ENCODE peak calls at places on chromosomes 2 and 18, in six cellular contexts. One of them, this sample, is unnamed.
A peak's percentile ranks its signal among the peaks of the same experiment; 100 is the strongest.

GRCh38 chr2:205776139-205776538 is 93.8 kb downstream of the NRP2 start:
- DNase-seq in CD8-positive, alpha-beta memory T cell: no peak
- DNase-seq in left ventricle myocardium inferior: peak; percentile 44
- DNase-seq in right cardiac atrium: peak; percentile 79
- DNase-seq in upper lobe of right lung: peak; percentile 67
- DNase-seq in body of pancreas: peak; percentile 82
- DNase-seq in this sample: no peak

GRCh38 chr2:70399046-70399445 is 97.2 kb upstream of the FAM136A start:
- DNase-seq in upper lobe of right lung: no peak
- DNase-seq in body of pancreas: no peak
- DNase-seq in right cardiac atrium: no peak
- DNase-seq in left ventricle myocardium inferior: no peak
- DNase-seq in CD8-positive, alpha-beta memory T cell: no peak
- DNase-seq in this sample: no peak

GRCh38 chr2:98518106-98518505 is 73.4 kb downstream of the INPP4A start:
- DNase-seq in left ventricle myocardium inferior: no peak
- DNase-seq in right cardiac atrium: no peak
- DNase-seq in CD8-positive, alpha-beta memory T cell: peak; percentile 29
- DNase-seq in body of pancreas: peak; percentile 35
- DNase-seq in upper lobe of right lung: no peak
- DNase-seq in this sample: peak; percentile 81

GRCh38 chr18:56445422-56445821 is 193.0 kb downstream of the TXNL1 start:
- DNase-seq in upper lobe of right lung: no peak
- DNase-seq in left ventricle myocardium inferior: no peak
- DNase-seq in body of pancreas: no peak
- DNase-seq in right cardiac atrium: no peak
- DNase-seq in CD8-positive, alpha-beta memory T cell: no peak
- DNase-seq in this sample: no peak

GRCh38 chr2:8251291-8251690 is 430.6 kb upstream of the ID2 start:
- DNase-seq in left ventricle myocardium inferior: no peak
- DNase-seq in upper lobe of right lung: no peak
- DNase-seq in CD8-positive, alpha-beta memory T cell: no peak
- DNase-seq in body of pancreas: no peak
- DNase-seq in right cardiac atrium: no peak
- DNase-seq in this sample: no peak

GRCh38 chr18:55997156-55997561 is 409.2 kb upstream of the TCF4 start:
- DNase-seq in right cardiac atrium: no peak
- DNase-seq in upper lobe of right lung: no peak
- DNase-seq in CD8-positive, alpha-beta memory T cell: no peak
- DNase-seq in body of pancreas: no peak
- DNase-seq in left ventricle myocardium inferior: no peak
- DNase-seq in this sample: no peak

GRCh38 chr18:499351-500229 is 911 bp downstream of the COLEC12 start:
- DNase-seq in left ventricle myocardium inferior: no peak
- DNase-seq in right cardiac atrium: no peak
- DNase-seq in upper lobe of right lung: peak; percentile 73
- DNase-seq in CD8-positive, alpha-beta memory T cell: no peak
- DNase-seq in body of pancreas: no peak
- DNase-seq in this sample: no peak

GRCh38 chr2:46490521-46491141 is 11.3 kb downstream of the TMEM247 start:
- DNase-seq in upper lobe of right lung: peak; percentile 63
- DNase-seq in body of pancreas: peak; percentile 56
- DNase-seq in CD8-positive, alpha-beta memory T cell: no peak
- DNase-seq in left ventricle myocardium inferior: peak; percentile 76
- DNase-seq in right cardiac atrium: peak; percentile 88
- DNase-seq in this sample: peak; percentile 86

GRCh38 chr2:85655961-85656403 is 12.0 kb downstream of the SFTPB start:
- DNase-seq in CD8-positive, alpha-beta memory T cell: no peak
- DNase-seq in upper lobe of right lung: peak; percentile 73
- DNase-seq in left ventricle myocardium inferior: no peak
- DNase-seq in body of pancreas: no peak
- DNase-seq in right cardiac atrium: no peak
- DNase-seq in this sample: no peak

GRCh38 chr18:72674710-72675109 is 130.6 kb upstream of the CBLN2 start:
- DNase-seq in upper lobe of right lung: no peak
- DNase-seq in body of pancreas: no peak
- DNase-seq in CD8-positive, alpha-beta memory T cell: no peak
- DNase-seq in left ventricle myocardium inferior: no peak
- DNase-seq in right cardiac atrium: no peak
- DNase-seq in this sample: no peak

GRCh38 chr18:61833387-61833786 is 59.4 kb downstream of the RNF152 start:
- DNase-seq in right cardiac atrium: no peak
- DNase-seq in left ventricle myocardium inferior: no peak
- DNase-seq in CD8-positive, alpha-beta memory T cell: no peak
- DNase-seq in body of pancreas: no peak
- DNase-seq in upper lobe of right lung: no peak
- DNase-seq in this sample: no peak

GRCh38 chr2:8225257-8225656 is 456.6 kb upstream of the ID2 start:
- DNase-seq in upper lobe of right lung: no peak
- DNase-seq in right cardiac atrium: peak; percentile 57
- DNase-seq in left ventricle myocardium inferior: peak; percentile 56
- DNase-seq in body of pancreas: no peak
- DNase-seq in CD8-positive, alpha-beta memory T cell: no peak
- DNase-seq in this sample: no peak

GRCh38 chr2:75702593-75702992 is 8.1 kb downstream of the GCFC2 start:
- DNase-seq in right cardiac atrium: no peak
- DNase-seq in body of pancreas: no peak
- DNase-seq in CD8-positive, alpha-beta memory T cell: no peak
- DNase-seq in upper lobe of right lung: no peak
- DNase-seq in left ventricle myocardium inferior: no peak
- DNase-seq in this sample: no peak

GRCh38 chr2:25018681-25019080 is 23.2 kb upstream of the EFR3B start:
- DNase-seq in body of pancreas: no peak
- DNase-seq in left ventricle myocardium inferior: no peak
- DNase-seq in upper lobe of right lung: no peak
- DNase-seq in CD8-positive, alpha-beta memory T cell: no peak
- DNase-seq in right cardiac atrium: no peak
- DNase-seq in this sample: no peak

GRCh38 chr2:197261808-197262226 is 48.8 kb downstream of the ANKRD44 start:
- DNase-seq in left ventricle myocardium inferior: no peak
- DNase-seq in upper lobe of right lung: no peak
- DNase-seq in CD8-positive, alpha-beta memory T cell: no peak
- DNase-seq in body of pancreas: no peak
- DNase-seq in right cardiac atrium: no peak
- DNase-seq in this sample: no peak

GRCh38 chr2:3483227-3483985 is 35.9 kb downstream of the ADI1 start:
- DNase-seq in CD8-positive, alpha-beta memory T cell: no peak
- DNase-seq in upper lobe of right lung: peak; percentile 90
- DNase-seq in left ventricle myocardium inferior: peak; percentile 83
- DNase-seq in body of pancreas: peak; percentile 54
- DNase-seq in right cardiac atrium: peak; percentile 97
- DNase-seq in this sample: peak; percentile 72

GRCh38 chr18:34222396-34223163 is 2.1 kb downstream of the NOL4 start:
- DNase-seq in left ventricle myocardium inferior: peak; percentile 16
- DNase-seq in body of pancreas: no peak
- DNase-seq in CD8-positive, alpha-beta memory T cell: no peak
- DNase-seq in right cardiac atrium: peak; percentile 52
- DNase-seq in upper lobe of right lung: peak; percentile 64
- DNase-seq in this sample: peak; percentile 70

GRCh38 chr2:102540882-102541281 is 67.9 kb downstream of the SLC9A4 start:
- DNase-seq in right cardiac atrium: no peak
- DNase-seq in left ventricle myocardium inferior: no peak
- DNase-seq in body of pancreas: no peak
- DNase-seq in CD8-positive, alpha-beta memory T cell: no peak
- DNase-seq in upper lobe of right lung: no peak
- DNase-seq in this sample: no peak

GRCh38 chr2:239966029-239966847 is 58.9 kb downstream of the NDUFA10 start:
- DNase-seq in right cardiac atrium: peak; percentile 84
- DNase-seq in upper lobe of right lung: peak; percentile 48
- DNase-seq in left ventricle myocardium inferior: peak; percentile 59
- DNase-seq in body of pancreas: no peak
- DNase-seq in CD8-positive, alpha-beta memory T cell: no peak
- DNase-seq in this sample: peak; percentile 65

GRCh38 chr2:68714866-68715265 is 19.7 kb upstream of the ARHGAP25 start:
- DNase-seq in left ventricle myocardium inferior: peak; percentile 51
- DNase-seq in CD8-positive, alpha-beta memory T cell: no peak
- DNase-seq in right cardiac atrium: peak; percentile 74
- DNase-seq in body of pancreas: peak; percentile 76
- DNase-seq in upper lobe of right lung: peak; percentile 72
- DNase-seq in this sample: peak; percentile 90

GRCh38 chr2:148842050-148842449 is 33.0 kb upstream of the KIF5C start:
- DNase-seq in CD8-positive, alpha-beta memory T cell: no peak
- DNase-seq in left ventricle myocardium inferior: no peak
- DNase-seq in right cardiac atrium: no peak
- DNase-seq in body of pancreas: no peak
- DNase-seq in upper lobe of right lung: no peak
- DNase-seq in this sample: no peak

GRCh38 chr2:42337846-42338566 is 23.0 kb downstream of the COX7A2L start:
- DNase-seq in upper lobe of right lung: no peak
- DNase-seq in CD8-positive, alpha-beta memory T cell: no peak
- DNase-seq in right cardiac atrium: no peak
- DNase-seq in body of pancreas: no peak
- DNase-seq in left ventricle myocardium inferior: no peak
- DNase-seq in this sample: no peak

GRCh38 chr2:97712693-97713295 is 582 bp upstream of the ZAP70 start:
- DNase-seq in left ventricle myocardium inferior: no peak
- DNase-seq in right cardiac atrium: no peak
- DNase-seq in body of pancreas: no peak
- DNase-seq in upper lobe of right lung: peak; percentile 58
- DNase-seq in CD8-positive, alpha-beta memory T cell: peak; percentile 41
- DNase-seq in this sample: peak; percentile 75

GRCh38 chr18:26429535-26429934 is 118.8 kb downstream of the KCTD1 start:
- DNase-seq in body of pancreas: no peak
- DNase-seq in left ventricle myocardium inferior: no peak
- DNase-seq in CD8-positive, alpha-beta memory T cell: no peak
- DNase-seq in upper lobe of right lung: no peak
- DNase-seq in right cardiac atrium: no peak
- DNase-seq in this sample: no peak

GRCh38 chr2:237322564-237322963 is 91.4 kb downstream of the COL6A3 start:
- DNase-seq in CD8-positive, alpha-beta memory T cell: no peak
- DNase-seq in body of pancreas: peak; percentile 36
- DNase-seq in right cardiac atrium: no peak
- DNase-seq in left ventricle myocardium inferior: no peak
- DNase-seq in upper lobe of right lung: no peak
- DNase-seq in this sample: no peak

GRCh38 chr18:37509600-37509999 is 56.0 kb downstream of the CELF4 start:
- DNase-seq in upper lobe of right lung: no peak
- DNase-seq in body of pancreas: no peak
- DNase-seq in left ventricle myocardium inferior: no peak
- DNase-seq in CD8-positive, alpha-beta memory T cell: no peak
- DNase-seq in right cardiac atrium: no peak
- DNase-seq in this sample: no peak

GRCh38 chr2:233061007-233061590 is 957 bp downstream of the INPP5D start:
- DNase-seq in CD8-positive, alpha-beta memory T cell: no peak
- DNase-seq in body of pancreas: no peak
- DNase-seq in right cardiac atrium: no peak
- DNase-seq in left ventricle myocardium inferior: no peak
- DNase-seq in upper lobe of right lung: peak; percentile 55
- DNase-seq in this sample: peak; percentile 85

GRCh38 chr18:79509536-79509930 is 113.8 kb downstream of the NFATC1 start:
- DNase-seq in left ventricle myocardium inferior: no peak
- DNase-seq in upper lobe of right lung: peak; percentile 25
- DNase-seq in CD8-positive, alpha-beta memory T cell: no peak
- DNase-seq in right cardiac atrium: peak; percentile 14
- DNase-seq in body of pancreas: no peak
- DNase-seq in this sample: peak; percentile 61

GRCh38 chr18:79507546-79508480 is 112.1 kb downstream of the NFATC1 start:
- DNase-seq in left ventricle myocardium inferior: peak; percentile 86
- DNase-seq in body of pancreas: peak; percentile 58
- DNase-seq in upper lobe of right lung: peak; percentile 84
- DNase-seq in right cardiac atrium: peak; percentile 94
- DNase-seq in CD8-positive, alpha-beta memory T cell: no peak
- DNase-seq in this sample: peak; percentile 86

GRCh38 chr18:79508565-79509535 is 113.1 kb downstream of the NFATC1 start:
- DNase-seq in CD8-positive, alpha-beta memory T cell: no peak
- DNase-seq in right cardiac atrium: peak; percentile 62
- DNase-seq in left ventricle myocardium inferior: no peak
- DNase-seq in body of pancreas: no peak
- DNase-seq in upper lobe of right lung: peak; percentile 65
- DNase-seq in this sample: peak; percentile 89

GRCh38 chr18:79506191-79507075 is 110.7 kb downstream of the NFATC1 start:
- DNase-seq in body of pancreas: no peak
- DNase-seq in upper lobe of right lung: peak; percentile 57
- DNase-seq in left ventricle myocardium inferior: peak; percentile 69
- DNase-seq in right cardiac atrium: peak; percentile 82
- DNase-seq in CD8-positive, alpha-beta memory T cell: no peak
- DNase-seq in this sample: peak; percentile 83

DNA sequence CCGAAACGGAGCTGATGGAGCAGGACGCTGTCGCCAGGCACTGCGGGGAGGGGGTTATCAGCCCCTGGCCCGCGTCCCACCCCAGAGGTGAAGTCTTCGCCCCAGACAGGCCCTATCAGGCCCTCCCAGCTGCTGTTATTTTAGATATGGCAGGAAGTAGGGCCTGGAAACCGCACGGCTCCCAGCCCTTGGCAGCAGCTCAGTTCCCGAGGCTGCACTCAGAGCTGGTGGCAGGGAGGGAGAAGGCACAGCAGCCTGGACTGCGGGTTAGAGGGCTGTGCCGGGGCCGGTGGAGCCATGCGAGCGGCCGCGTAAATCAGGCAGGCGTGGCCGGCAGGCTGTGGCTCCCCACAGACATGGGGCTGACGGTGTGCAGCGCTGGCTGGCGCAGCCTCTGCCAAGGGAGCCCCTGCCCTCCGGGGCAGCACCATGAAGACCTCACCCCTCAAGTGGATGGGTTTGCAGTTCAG is 111.4 kb downstream of the NFATC1 start:
- DNase-seq in right cardiac atrium: peak; percentile 96
- DNase-seq in body of pancreas: peak; percentile 44
- DNase-seq in left ventricle myocardium inferior: peak; percentile 86
- DNase-seq in upper lobe of right lung: peak; percentile 76
- DNase-seq in CD8-positive, alpha-beta memory T cell: no peak
- DNase-seq in this sample: peak; percentile 88
- H3K4me1 ChIP-seq in right cardiac atrium: peaks cover 6% of the 10 kb centered on the region
- H3K4me1 ChIP-seq in body of pancreas: peaks cover 21% of the 10 kb centered on the region
- H3K4me1 ChIP-seq in left ventricle myocardium inferior: peaks cover 36% of the 10 kb centered on the region
- H3K4me1 ChIP-seq in upper lobe of right lung: peaks cover 33% of the 10 kb centered on the region
- H3K4me1 ChIP-seq in CD8-positive, alpha-beta memory T cell: peaks cover 40% of the 10 kb centered on the region
- H3K4me1 ChIP-seq in this sample: peaks cover 56% of the 10 kb centered on the region

GRCh38 chr18:51279367-51279984 is 82.0 kb upstream of the MEX3C start:
- DNase-seq in upper lobe of right lung: no peak
- DNase-seq in left ventricle myocardium inferior: no peak
- DNase-seq in right cardiac atrium: no peak
- DNase-seq in body of pancreas: no peak
- DNase-seq in CD8-positive, alpha-beta memory T cell: no peak
- DNase-seq in this sample: no peak
- H3K27ac ChIP-seq in upper lobe of right lung: no peak overlapping the region
- H3K27ac ChIP-seq in left ventricle myocardium inferior: no peak overlapping the region
- H3K27ac ChIP-seq in right cardiac atrium: no peak overlapping the region
- H3K27ac ChIP-seq in body of pancreas: no peak overlapping the region
- H3K27ac ChIP-seq in CD8-positive, alpha-beta memory T cell: no peak overlapping the region
- H3K27ac ChIP-seq in this sample: no peak overlapping the region

GRCh38 chr2:26850565-26850964 is 2.6 kb downstream of the DPYSL5 start:
- DNase-seq in CD8-positive, alpha-beta memory T cell: no peak
- DNase-seq in body of pancreas: no peak
- DNase-seq in upper lobe of right lung: no peak
- DNase-seq in right cardiac atrium: no peak
- DNase-seq in left ventricle myocardium inferior: no peak
- DNase-seq in this sample: no peak
- H3K4me3 ChIP-seq in CD8-positive, alpha-beta memory T cell: no peak overlapping the region
- H3K4me3 ChIP-seq in body of pancreas: no peak overlapping the region
- H3K4me3 ChIP-seq in upper lobe of right lung: no peak overlapping the region
- H3K4me3 ChIP-seq in right cardiac atrium: no peak overlapping the region
- H3K4me3 ChIP-seq in left ventricle myocardium inferior: no peak overlapping the region
- H3K4me3 ChIP-seq in this sample: no peak overlapping the region

DNA sequence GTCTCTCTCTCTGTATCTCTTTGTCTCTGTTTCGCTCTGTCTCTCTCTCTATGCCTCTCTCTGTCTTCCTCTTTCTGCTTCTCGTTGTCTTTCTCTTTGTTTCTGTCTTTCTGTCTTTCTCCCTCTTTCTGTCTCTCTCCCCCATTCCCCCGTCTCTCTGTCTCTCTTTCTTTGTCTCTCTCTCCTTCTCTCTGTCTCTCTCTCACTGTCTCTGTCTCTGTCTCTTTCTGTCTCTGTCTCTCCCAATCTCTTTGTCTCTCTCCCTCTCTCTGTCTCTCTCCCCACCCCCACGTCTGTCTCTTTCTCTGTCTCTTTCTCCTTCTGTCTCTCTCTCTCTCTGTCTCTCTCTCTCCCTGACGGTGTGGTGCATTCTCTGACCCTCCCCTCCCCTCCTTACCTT is 71.9 kb upstream of the ZNF516 start:
- DNase-seq in CD8-positive, alpha-beta memory T cell: no peak
- DNase-seq in left ventricle myocardium inferior: no peak
- DNase-seq in upper lobe of right lung: no peak
- DNase-seq in right cardiac atrium: no peak
- DNase-seq in body of pancreas: no peak
- DNase-seq in this sample: no peak
- H3K4me1 ChIP-seq in CD8-positive, alpha-beta memory T cell: no peaks in the 10 kb centered on the region
- H3K4me1 ChIP-seq in left ventricle myocardium inferior: peaks cover 3% of the 10 kb centered on the region
- H3K4me1 ChIP-seq in upper lobe of right lung: peaks cover 6% of the 10 kb centered on the region
- H3K4me1 ChIP-seq in right cardiac atrium: peaks cover 2% of the 10 kb centered on the region
- H3K4me1 ChIP-seq in body of pancreas: peaks cover 5% of the 10 kb centered on the region
- H3K4me1 ChIP-seq in this sample: peaks cover 9% of the 10 kb centered on the region

This sample was measured in spleen.